ENCODE peak calls at places on chromosomes 6 and 20, in nine cellular contexts. U is PC-3, O is kidney, W is mucosa of descending colon, R is cardiac muscle cell, L is right cardiac atrium, X is PC-9, S is IMR-90, T is Panc1. G is an unnamed sample.

GRCh38 chr20:57282691-57283361 is 16.4 kb upstream of the BMP7 start:
- DNase-seq in L (no peak), T (no peak), S (no peak), U (no peak), W (no peak), R (no peak), X (no peak), O (peak; percentile 30), G (no peak)

GRCh38 chr20:17895641-17896246 is 72.8 kb downstream of the SNX5 start:
- DNase-seq in W (peak; percentile 66), L (peak; percentile 73), S (peak; percentile 70), U (no peak), O (peak; percentile 82), X (peak; percentile 10), T (no peak), R (peak; percentile 64), G (no peak)

GRCh38 chr20:37990571-37991151 is 42.6 kb downstream of the TTI1 start:
- DNase-seq in O (peak; percentile 85), T (peak; percentile 52), W (peak; percentile 75), X (peak; percentile 80), U (peak; percentile 98), R (peak; percentile 65), S (peak; percentile 78), L (peak; percentile 66), G (no peak)

GRCh38 chr20:1946762-1947534 is 46.9 kb downstream of the PDYN start:
- DNase-seq in X (no peak), U (no peak), W (peak; percentile 63), T (no peak), S (peak; percentile 17), R (peak; percentile 67), L (peak; percentile 55), O (no peak), G (no peak)

GRCh38 chr20:32017711-32018251 is 7.5 kb downstream of the CCM2L start:
- DNase-seq in S (no peak), U (peak; percentile 68), L (no peak), T (no peak), O (peak; percentile 81), X (peak; percentile 73), W (no peak), R (no peak), G (no peak)

GRCh38 chr20:45611054-45611453 is 18.5 kb upstream of the WFDC10A start:
- DNase-seq in X (no peak), S (peak; percentile 75), U (peak; percentile 85), L (no peak), T (no peak), W (no peak), R (peak; percentile 78), O (no peak), G (no peak)

GRCh38 chr20:47653892-47654291 is 131.4 kb downstream of the SULF2 start:
- DNase-seq in W (no peak), R (no peak), S (no peak), T (no peak), O (no peak), L (no peak), U (no peak), X (no peak), G (no peak)

GRCh38 chr6:92231220-92231701 is 1188.1 kb downstream of the EPHA7 start:
- DNase-seq in S (no peak), R (no peak), L (no peak), U (no peak), O (no peak), T (no peak), W (no peak), X (no peak), G (no peak)

GRCh38 chr20:64189986-64190385 is 25.7 kb downstream of the MYT1 start:
- DNase-seq in X (no peak), L (no peak), T (no peak), O (no peak), R (no peak), S (no peak), U (no peak), W (peak; percentile 22), G (no peak)

GRCh38 chr20:19487420-19487819 is 270.6 kb upstream of the RIN2 start:
- DNase-seq in X (no peak), S (no peak), W (no peak), L (no peak), R (no peak), T (no peak), U (no peak), O (no peak), G (no peak)

GRCh38 chr20:62155428-62156253 is 12.1 kb downstream of the SS18L1 start:
- DNase-seq in L (no peak), O (no peak), T (no peak), W (no peak), R (no peak), X (peak; percentile 93), S (peak; percentile 16), U (peak; percentile 98), G (no peak)

GRCh38 chr6:54426995-54427394 is 118.8 kb downstream of the TINAG start:
- DNase-seq in U (no peak), S (no peak), R (no peak), L (no peak), O (no peak), X (no peak), T (no peak), W (no peak), G (no peak)

GRCh38 chr20:32727663-32728062 is 15.6 kb downstream of the COMMD7 start:
- DNase-seq in S (peak; percentile 93), R (peak; percentile 74), U (no peak), W (no peak), T (no peak), X (no peak), L (no peak), O (no peak), G (no peak)

GRCh38 chr6:36618366-36619355 is 24.5 kb downstream of the SRSF3 start:
- DNase-seq in U (no peak), W (no peak), R (no peak), X (no peak), O (no peak), L (peak; percentile 9), T (no peak), S (no peak), G (no peak)

GRCh38 chr6:161212902-161213301 is 61.0 kb downstream of the AGPAT4 start:
- DNase-seq in O (no peak), L (no peak), X (no peak), S (no peak), R (no peak), U (no peak), T (no peak), W (no peak), G (no peak)
- H3K9me3 ChIP-seq in O (peaks cover 2% of the 10 kb centered on the region), L (no peaks in the 10 kb centered on the region), X (peaks cover 4% of the 10 kb centered on the region), S (peaks cover 2% of the 10 kb centered on the region), R (peaks cover 3% of the 10 kb centered on the region), U (peaks cover 3% of the 10 kb centered on the region), T (peaks cover 19% of the 10 kb centered on the region), W (peaks cover 9% of the 10 kb centered on the region), G (no peaks in the 10 kb centered on the region)

GRCh38 chr6:168713839-168714238 is 272.9 kb downstream of the SMOC2 start:
- DNase-seq in W (peak; percentile 73), X (peak; percentile 49), S (no peak), O (no peak), T (no peak), L (no peak), R (peak; percentile 22), U (peak; percentile 6), G (no peak)

GRCh38 chr6:168714547-168715260 is 273.7 kb downstream of the SMOC2 start:
- DNase-seq in U (no peak), S (no peak), R (no peak), W (no peak), T (no peak), L (no peak), O (no peak), X (no peak), G (no peak)

GRCh38 chr6:168716581-168716980 is 275.6 kb downstream of the SMOC2 start:
- DNase-seq in R (no peak), W (peak; percentile 27), X (no peak), S (no peak), U (no peak), T (no peak), L (no peak), O (no peak), G (no peak)

GRCh38 chr6:168717491-168717890 is 276.5 kb downstream of the SMOC2 start:
- DNase-seq in S (no peak), R (no peak), O (no peak), X (no peak), L (no peak), T (no peak), W (no peak), U (no peak), G (no peak)

DNA sequence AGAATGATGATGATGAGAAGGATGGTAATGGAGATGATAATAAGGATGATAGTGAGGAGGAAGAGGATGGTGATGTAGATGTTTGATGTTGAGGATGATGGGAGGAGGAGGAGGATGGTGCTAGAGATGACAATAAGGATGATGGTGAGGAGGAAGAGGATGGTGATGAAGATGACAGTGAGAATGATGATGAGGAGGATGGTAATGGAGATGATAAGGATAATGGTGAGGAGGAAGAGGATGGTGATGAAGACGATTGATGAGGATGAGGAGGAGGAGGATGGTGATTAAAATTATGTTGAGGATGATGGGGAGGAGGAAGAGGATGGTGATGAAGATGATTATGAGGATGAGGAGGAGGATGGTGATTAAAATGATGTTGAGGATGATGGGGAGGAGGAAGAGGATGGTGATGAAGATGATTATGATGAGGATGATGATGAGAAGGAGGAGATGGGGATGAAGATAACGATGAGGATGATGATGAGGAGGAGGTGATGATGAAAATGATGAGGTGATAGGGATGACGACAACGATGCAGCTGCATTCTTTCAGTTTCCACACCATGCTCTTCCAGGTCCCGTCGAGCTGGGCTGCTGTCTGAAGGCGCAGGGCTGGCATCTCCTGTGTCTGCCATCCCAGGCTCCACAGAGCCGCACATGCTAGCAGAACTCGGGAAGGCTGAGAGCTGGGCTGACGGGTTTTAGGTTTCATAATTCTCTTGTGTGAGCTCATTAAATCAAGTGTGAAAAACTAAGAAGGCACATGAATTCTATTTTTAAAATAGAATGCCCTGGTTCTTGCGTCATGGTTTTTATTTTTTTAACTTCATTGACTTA is 274.9 kb downstream of the SMOC2 start:
- DNase-seq in X (peak; percentile 41), L (no peak), S (no peak), R (no peak), O (no peak), T (no peak), W (no peak), U (no peak), G (no peak)
- H3K9me3 ChIP-seq in X (no peaks in the 10 kb centered on the region), L (no peaks in the 10 kb centered on the region), S (peaks cover 47% of the 10 kb centered on the region), R (no peaks in the 10 kb centered on the region), O (no peaks in the 10 kb centered on the region), T (no peaks in the 10 kb centered on the region), W (no peaks in the 10 kb centered on the region), U (no peaks in the 10 kb centered on the region), G (no peaks in the 10 kb centered on the region)

DNA sequence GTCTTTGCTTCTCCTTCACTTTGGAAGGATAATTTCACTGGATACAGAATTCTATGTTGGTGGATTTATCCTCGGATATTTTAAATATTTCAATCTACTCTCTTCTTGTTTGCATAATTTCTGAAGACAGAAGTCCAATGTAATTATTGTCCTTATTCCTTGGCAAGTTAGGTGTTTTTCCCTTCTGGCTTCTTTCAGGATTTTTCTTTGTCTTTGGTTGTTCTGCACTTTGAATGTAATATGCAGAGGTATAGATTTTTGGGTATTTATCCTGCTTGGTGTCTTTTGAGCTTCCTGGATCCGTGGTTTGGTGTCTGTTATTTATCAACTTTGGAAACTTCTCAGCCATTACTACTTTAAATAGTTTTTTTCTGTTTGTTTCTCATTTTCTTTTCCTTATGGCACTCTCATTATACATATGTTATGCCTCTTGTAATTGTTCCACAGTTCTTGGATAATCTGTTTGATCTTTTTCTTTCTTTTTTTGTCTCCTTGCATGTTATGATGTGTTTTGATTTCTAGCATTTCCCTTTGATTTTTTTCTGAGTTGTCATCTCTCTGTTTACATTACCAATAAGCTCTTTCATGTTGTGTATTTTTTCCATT is 48.6 kb upstream of the ATXN1 start:
- DNase-seq in W (no peak), O (no peak), T (no peak), L (no peak), S (no peak), X (no peak), U (no peak), R (no peak), G (no peak)
- H3K9me3 ChIP-seq in W (peaks cover 3% of the 10 kb centered on the region), O (peaks cover 11% of the 10 kb centered on the region), T (peaks cover 14% of the 10 kb centered on the region), L (no peaks in the 10 kb centered on the region), S (peaks cover 17% of the 10 kb centered on the region), X (peaks cover 7% of the 10 kb centered on the region), U (peaks cover 18% of the 10 kb centered on the region), R (no peaks in the 10 kb centered on the region), G (no peaks in the 10 kb centered on the region)

GRCh38 chr20:62487-62886 is 25.0 kb upstream of the DEFB125 start:
- DNase-seq in X (no peak), T (no peak), U (no peak), R (no peak), L (no peak), O (no peak), W (no peak), S (no peak), G (no peak)
- H3K9me3 ChIP-seq in X (no peaks in the 10 kb centered on the region), T (no peaks in the 10 kb centered on the region), U (peaks cover 31% of the 10 kb centered on the region), R (no peaks in the 10 kb centered on the region), L (no peaks in the 10 kb centered on the region), O (peaks cover 33% of the 10 kb centered on the region), W (peaks cover 16% of the 10 kb centered on the region), S (peaks cover 17% of the 10 kb centered on the region), G (no peaks in the 10 kb centered on the region)